ENCODE peak calls at places on chromosomes 13 and 19, in four cellular contexts. K is A549, H is OCI-LY7, X is neural progenitor cell. P is an unnamed sample.

GRCh38 chr19:1938071-1938470 is 2.9 kb upstream of the CSNK1G2 start:
- DNase-seq in K (no peak), H (no peak), X (no peak), P (no peak)

GRCh38 chr13:107847406-107847805 is 367.9 kb downstream of the LIG4 start:
- DNase-seq in K (no peak), H (no peak), X (peak; percentile 63), P (no peak)

GRCh38 chr19:24071078-24071477 is 15.9 kb upstream of the ZNF254 start:
- DNase-seq in K (no peak), H (no peak), X (no peak), P (no peak)

GRCh38 chr13:27744861-27745260 is 47.4 kb upstream of the GSX1 start:
- DNase-seq in K (no peak), H (no peak), X (peak; percentile 93), P (no peak)

GRCh38 chr13:91142572-91142971 is 204.9 kb upstream of the MIR17HG start:
- DNase-seq in K (peak; percentile 35), H (no peak), X (no peak), P (no peak)

GRCh38 chr13:110869805-110870706 is 44.8 kb downstream of the ANKRD10 start:
- DNase-seq in K (peak; percentile 96), H (no peak), X (peak; percentile 46), P (no peak)

GRCh38 chr19:39264306-39265290 is 3.6 kb upstream of the IFNL2 start:
- DNase-seq in K (no peak), H (no peak), X (peak; percentile 76), P (no peak)

GRCh38 chr13:99220199-99220931 is 19.7 kb downstream of the UBAC2 start:
- DNase-seq in K (no peak), H (no peak), X (no peak), P (no peak)

GRCh38 chr13:109764474-109765292 is 21.7 kb downstream of the IRS2 start:
- DNase-seq in K (no peak), H (no peak), X (peak; percentile 24), P (no peak)

GRCh38 chr19:33418871-33419762 is 45.6 kb downstream of the CEBPG start:
- DNase-seq in K (no peak), H (no peak), X (no peak), P (no peak)

GRCh38 chr13:113299951-113300350 is 2.9 kb downstream of the LAMP1 start:
- DNase-seq in K (no peak), H (no peak), X (no peak), P (no peak)

GRCh38 chr13:113670541-113670940 is 3.5 kb downstream of the GRK1 start:
- DNase-seq in K (no peak), H (no peak), X (no peak), P (no peak)

GRCh38 chr19:57241181-57241580 is 749 bp downstream of the ZNF805 start:
- DNase-seq in K (peak; percentile 9), H (peak; percentile 7), X (no peak), P (no peak)

GRCh38 chr13:51728972-51729371 is 75.0 kb downstream of the DHRS12 start:
- DNase-seq in K (no peak), H (no peak), X (no peak), P (no peak)

GRCh38 chr13:51231456-51231855 is 9.3 kb downstream of the FAM124A start:
- DNase-seq in K (no peak), H (no peak), X (no peak), P (no peak)

GRCh38 chr19:35345671-35346111 is 2.0 kb upstream of the FFAR1 start:
- DNase-seq in K (no peak), H (no peak), X (no peak), P (no peak)

GRCh38 chr13:41463823-41464602 is 6.7 kb downstream of the RGCC start:
- DNase-seq in K (no peak), H (peak; percentile 77), X (no peak), P (no peak)

GRCh38 chr13:110186221-110186838 is 120.6 kb downstream of the COL4A1 start:
- DNase-seq in K (no peak), H (no peak), X (no peak), P (no peak)

GRCh38 chr13:50030315-50030714 is 15.1 kb downstream of the KCNRG start:
- DNase-seq in K (peak; percentile 30), H (no peak), X (no peak), P (no peak)

GRCh38 chr13:97221491-97221890 is 642 bp upstream of the MBNL2 start:
- DNase-seq in K (no peak), H (no peak), X (no peak), P (no peak)

GRCh38 chr19:19040417-19040816 is 7.0 kb downstream of the ARMC6 start:
- DNase-seq in K (peak; percentile 69), H (no peak), X (no peak), P (no peak)

GRCh38 chr13:76852991-76853390 is 33.2 kb downstream of the KCTD12 start:
- DNase-seq in K (no peak), H (no peak), X (no peak), P (no peak)

GRCh38 chr13:109700176-109700575 is 86.2 kb downstream of the IRS2 start:
- DNase-seq in K (peak; percentile 63), H (no peak), X (no peak), P (no peak)

GRCh38 chr19:47309038-47309437 is 623 bp upstream of the C5AR1 start:
- DNase-seq in K (no peak), H (no peak), X (no peak), P (no peak)

GRCh38 chr19:640606-641170 is 1.0 kb downstream of the FGF22 start:
- DNase-seq in K (no peak), H (no peak), X (no peak), P (no peak)

GRCh38 chr13:25207291-25207690 is 35.2 kb upstream of the AMER2 start:
- DNase-seq in K (no peak), H (no peak), X (no peak), P (no peak)

DNA sequence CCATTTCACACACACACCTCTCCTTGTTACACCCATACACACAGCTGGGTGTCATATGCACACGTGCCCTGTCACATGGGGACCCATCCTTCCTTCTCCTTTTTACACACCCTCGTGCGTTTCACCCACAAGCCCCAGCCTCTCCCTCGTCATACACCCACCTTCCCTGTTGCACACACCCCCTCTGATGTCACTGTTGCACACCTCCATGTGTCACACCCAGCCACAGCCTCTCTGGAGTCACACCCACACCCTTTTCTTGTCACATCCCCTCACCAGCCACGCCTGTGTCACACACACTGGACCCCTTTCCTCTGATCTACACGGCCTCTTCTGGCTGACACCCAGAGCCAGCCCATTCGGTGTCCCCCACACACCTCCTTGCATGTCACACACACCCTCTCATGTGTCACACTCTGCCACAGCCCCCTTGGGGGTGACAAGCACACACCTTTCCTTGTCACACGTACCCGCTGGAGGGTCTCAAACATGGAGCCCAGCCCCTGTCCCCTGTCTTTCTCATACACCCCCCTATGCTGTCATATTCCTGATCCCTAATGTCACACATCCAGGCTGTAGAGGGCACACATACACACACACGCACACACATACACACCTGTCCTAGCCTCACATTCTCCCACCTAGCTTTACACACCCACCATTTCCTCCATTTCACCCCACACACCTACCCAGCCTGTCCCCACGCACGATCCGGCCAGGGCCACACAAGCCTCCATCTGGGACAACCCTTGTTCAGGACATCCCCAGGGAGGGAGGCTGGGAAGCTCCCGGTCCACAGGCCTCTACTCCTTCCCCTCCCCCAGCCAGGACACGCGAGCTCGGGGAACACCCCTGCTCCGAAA is 1.4 kb downstream of the NOVA2 start:
- DNase-seq in K (no peak), H (no peak), X (no peak), P (no peak)
- H3K4me3 ChIP-seq in K (peak overlapping the region; percentile 55), H (no peak overlapping the region), X (peak overlapping the region; percentile 77), P (peak overlapping the region; percentile 50)

DNA sequence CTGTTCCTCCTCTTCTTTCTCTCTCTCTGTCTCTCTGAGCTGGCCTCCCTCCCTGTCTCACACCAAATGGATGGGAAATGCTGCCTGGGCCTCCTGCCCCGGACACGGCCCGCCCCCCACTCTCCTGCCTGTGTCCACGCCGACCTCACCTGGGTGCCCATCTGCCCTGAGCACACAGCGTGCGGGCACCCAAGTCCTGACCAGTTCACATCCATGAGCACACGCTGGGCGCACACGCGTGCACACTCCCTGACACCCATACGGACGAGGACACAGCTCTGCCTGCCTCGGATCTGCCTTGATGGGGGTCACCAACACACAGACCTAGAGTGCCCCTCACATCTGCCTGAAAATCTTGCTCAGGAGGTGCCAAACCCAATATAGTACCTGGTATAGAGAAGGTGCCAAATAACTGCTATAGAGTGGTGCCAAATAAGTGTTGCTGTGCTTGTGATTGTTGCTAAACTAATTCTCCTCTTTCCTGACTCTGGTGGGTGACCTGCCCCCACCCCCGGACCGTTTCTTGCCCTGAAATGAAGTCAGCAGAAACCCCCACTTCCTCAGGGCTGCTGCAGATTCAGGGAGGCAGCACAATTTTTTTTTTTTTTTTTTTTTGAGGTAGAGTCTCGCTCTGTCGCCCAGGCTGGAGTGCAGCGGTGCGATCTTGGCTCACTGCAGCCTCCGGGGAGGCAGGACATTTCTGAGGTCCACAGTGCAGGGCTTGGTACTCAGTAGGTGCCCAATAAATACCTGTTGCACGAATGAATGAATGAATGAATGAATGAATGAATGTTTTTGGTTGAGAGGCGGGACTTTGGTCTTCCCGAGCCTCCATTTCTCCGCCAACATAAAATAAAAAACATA is 4.6 kb downstream of the NFIC start:
- DNase-seq in K (no peak), H (no peak), X (no peak), P (no peak)
- H3K4me1 ChIP-seq in K (peaks cover 44% of the 10 kb centered on the region), H (no peaks in the 10 kb centered on the region), X (peaks cover 18% of the 10 kb centered on the region), P (peaks cover 4% of the 10 kb centered on the region)

GRCh38 chr13:34017231-34017630 is 199.3 kb downstream of the RFC3 start:
- DNase-seq in K (no peak), H (no peak), X (no peak), P (no peak)
- H3K27ac ChIP-seq in K (no peak overlapping the region), H (no peak overlapping the region), X (no peak overlapping the region), P (no peak overlapping the region)

DNA sequence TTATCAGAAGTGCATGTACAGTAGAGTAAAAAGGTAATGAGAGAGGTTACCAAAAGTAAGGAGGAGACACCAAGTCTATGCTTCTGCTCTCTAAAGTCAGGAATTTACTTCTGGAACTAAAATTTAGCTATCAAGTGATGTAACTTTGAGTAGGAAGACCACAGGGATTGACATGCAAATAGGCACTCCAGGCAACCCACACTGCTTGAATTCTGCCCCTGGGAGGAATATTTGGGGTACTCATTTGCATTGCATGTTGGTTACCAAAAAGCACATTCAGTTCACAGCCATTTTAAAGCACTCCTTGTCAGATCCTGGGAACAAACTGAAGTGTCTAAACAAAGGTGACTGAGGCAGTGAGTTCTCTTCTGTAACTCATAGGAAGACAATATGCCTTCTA is 126.0 kb upstream of the NBEA start:
- DNase-seq in K (no peak), H (no peak), X (no peak), P (peak; percentile 25)
- H3K4me3 ChIP-seq in K (no peak overlapping the region), H (no peak overlapping the region), X (no peak overlapping the region), P (no peak overlapping the region)

GRCh38 chr13:46062190-46062589 is 9.6 kb upstream of the ZC3H13 start:
- DNase-seq in K (peak; percentile 64), H (no peak), X (no peak), P (no peak)

GRCh38 chr13:46063292-46063691 is 10.7 kb upstream of the ZC3H13 start:
- DNase-seq in K (no peak), H (no peak), X (no peak), P (no peak)

GRCh38 chr13:46058268-46058667 is 5.7 kb upstream of the ZC3H13 start:
- DNase-seq in K (no peak), H (no peak), X (no peak), P (no peak)

GRCh38 chr13:46057251-46058015 is 4.9 kb upstream of the ZC3H13 start:
- DNase-seq in K (no peak), H (no peak), X (peak; percentile 31), P (no peak)

GRCh38 chr13:46059405-46059804 is 6.9 kb upstream of the ZC3H13 start:
- DNase-seq in K (no peak), H (no peak), X (no peak), P (no peak)
- H3K4me1 ChIP-seq in K (peaks cover 12% of the 10 kb centered on the region), H (peaks cover 8% of the 10 kb centered on the region), X (peaks cover 13% of the 10 kb centered on the region), P (no peaks in the 10 kb centered on the region)

GRCh38 chr19:58498316-58499020 is 13.3 kb downstream of the SLC27A5 start:
- DNase-seq in K (no peak), H (no peak), X (no peak), P (no peak)
- H3K27ac ChIP-seq in K (peak overlapping the region; percentile 69), H (peak overlapping the region; percentile 55), X (no peak overlapping the region), P (no peak overlapping the region)

P was measured in iPS DF 6.9.